ENCODE peak calls at places on chromosomes 4 and X, in six cellular contexts. T, X, I, U, Y and L are unnamed samples.

GRCh38 chr4:185217390-185217985 is 8.1 kb downstream of the SNX25 start:
- DNase-seq in Y (no peak), X (no peak), T (no peak), I (no peak), U (no peak), L (no peak)

GRCh38 chr4:182555997-182556418 is 312.8 kb downstream of the TENM3 start:
- DNase-seq in X (no peak), I (no peak), T (no peak), Y (no peak), U (no peak), L (no peak)

GRCh38 chr4:2823301-2823670 is 20.4 kb upstream of the ADD1 start:
- DNase-seq in I (no peak), Y (no peak), U (no peak), X (no peak), T (no peak), L (no peak)

GRCh38 chrX:10902001-10902400 is 209.1 kb upstream of the HCCS start:
- DNase-seq in X (no peak), U (no peak), I (no peak), T (no peak), Y (no peak), L (no peak)

GRCh38 chrX:21778236-21778635 is 20.3 kb upstream of the SMPX start:
- DNase-seq in Y (no peak), T (no peak), U (no peak), X (no peak), I (no peak), L (no peak)

GRCh38 chr4:185246453-185246852 is 37.1 kb downstream of the SNX25 start:
- DNase-seq in T (no peak), I (no peak), Y (no peak), X (no peak), U (no peak), L (no peak)

GRCh38 chrX:71140440-71140839 is 4.2 kb upstream of the NLGN3 start:
- DNase-seq in U (no peak), Y (no peak), I (no peak), T (no peak), X (no peak), L (no peak)

GRCh38 chr4:122458625-122459024 is 2.1 kb upstream of the IL2 start:
- DNase-seq in U (peak; percentile 73), Y (no peak), I (no peak), T (no peak), X (no peak), L (no peak)

GRCh38 chr4:57943672-57944071 is 833.5 kb upstream of the IGFBP7 start:
- DNase-seq in I (no peak), U (no peak), T (no peak), Y (no peak), X (no peak), L (no peak)

GRCh38 chrX:24150051-24150790 is 692 bp downstream of the ZFX start:
- DNase-seq in Y (peak; percentile 0), U (peak; percentile 94), T (peak; percentile 77), I (peak; percentile 93), X (peak; percentile 95), L (peak; percentile 97)

GRCh38 chr4:176335421-176335820 is 15.7 kb downstream of the SPCS3 start:
- DNase-seq in Y (no peak), X (no peak), I (no peak), T (no peak), U (no peak), L (no peak)

GRCh38 chr4:181957088-181957487 is 286.1 kb upstream of the TENM3 start:
- DNase-seq in I (no peak), Y (no peak), X (no peak), T (no peak), U (no peak), L (no peak)

GRCh38 chrX:71167031-71167781 is 22.6 kb downstream of the NLGN3 start:
- DNase-seq in U (no peak), I (no peak), Y (no peak), T (no peak), X (no peak), L (peak; percentile 82)

GRCh38 chr4:138864961-138865720 is 150.4 kb upstream of the NOCT start:
- DNase-seq in X (no peak), T (no peak), U (no peak), I (no peak), Y (no peak), L (no peak)

GRCh38 chrX:148958896-148959295 is 458.5 kb downstream of the AFF2 start:
- DNase-seq in U (no peak), T (no peak), X (no peak), Y (no peak), I (no peak), L (no peak)

GRCh38 chr4:78747328-78747946 is 28.7 kb upstream of the BMP2K start:
- DNase-seq in U (no peak), T (no peak), I (no peak), Y (no peak), X (no peak), L (no peak)

GRCh38 chr4:102345795-102346100 is 466 bp upstream of the SLC39A8 start:
- DNase-seq in U (no peak), Y (no peak), T (no peak), I (no peak), X (no peak), L (no peak)

GRCh38 chr4:152942346-152942745 is 6.2 kb downstream of the FHDC1 start:
- DNase-seq in I (no peak), U (no peak), X (no peak), T (no peak), Y (no peak), L (no peak)